ENCODE peak calls at places on chromosomes 6 and 20, in four cellular contexts. P, B, D and C are unnamed samples.

GRCh38 chr20:46283426-46283825 is 24.9 kb downstream of the CDH22 start:
- DNase-seq in P (no peak), B (no peak), D (no peak), C (no peak)

GRCh38 chr6:5813625-5814027 is 193.1 kb downstream of the NRN1 start:
- DNase-seq in P (peak; percentile 34), B (no peak), D (no peak), C (no peak)

GRCh38 chr6:131524695-131525336 is 48.2 kb upstream of the ARG1 start:
- DNase-seq in P (no peak), B (no peak), D (no peak), C (no peak)

GRCh38 chr6:38143191-38144154 is 323.9 kb downstream of the ZFAND3 start:
- DNase-seq in P (no peak), B (no peak), D (no peak), C (no peak)

GRCh38 chr6:129929433-129929832 is 68.3 kb upstream of the TMEM244 start:
- DNase-seq in P (no peak), B (no peak), D (no peak), C (no peak)

GRCh38 chr6:24340998-24341934 is 16.6 kb downstream of the DCDC2 start:
- DNase-seq in P (no peak), B (no peak), D (no peak), C (no peak)

GRCh38 chr6:7338031-7338430 is 25.0 kb upstream of the SSR1 start:
- DNase-seq in P (no peak), B (no peak), D (no peak), C (no peak)

GRCh38 chr20:50930139-50931047 is 844 bp downstream of the ADNP start:
- DNase-seq in P (no peak), B (no peak), D (no peak), C (no peak)

GRCh38 chr20:18223399-18223798 is 64.9 kb upstream of the ZNF133 start:
- DNase-seq in P (no peak), B (no peak), D (no peak), C (no peak)

GRCh38 chr6:165976705-165977104 is 190.9 kb downstream of the TBXT start:
- DNase-seq in P (no peak), B (no peak), D (no peak), C (no peak)

GRCh38 chr20:46978871-46979536 is 84.4 kb downstream of the EYA2 start:
- DNase-seq in P (no peak), B (no peak), D (no peak), C (no peak)

GRCh38 chr6:28794175-28795002 is 129.4 kb downstream of the TRIM27 start:
- DNase-seq in P (no peak), B (no peak), D (no peak), C (no peak)

GRCh38 chr6:13923527-13924145 is 1.1 kb upstream of the RNF182 start:
- DNase-seq in P (no peak), B (no peak), D (no peak), C (no peak)

GRCh38 chr6:20349225-20349624 is 52.5 kb upstream of the E2F3 start:
- DNase-seq in P (peak; percentile 12), B (no peak), D (no peak), C (no peak)

GRCh38 chr20:11651138-11651537 is 266.6 kb upstream of the BTBD3 start:
- DNase-seq in P (no peak), B (no peak), D (no peak), C (no peak)

GRCh38 chr6:33213989-33214335 is 5.7 kb downstream of the RING1 start:
- DNase-seq in P (no peak), B (no peak), D (no peak), C (no peak)

GRCh38 chr20:49313271-49313670 is 35.4 kb upstream of the ZNFX1 start:
- DNase-seq in P (no peak), B (no peak), D (no peak), C (no peak)

GRCh38 chr20:34528921-34529297 is 12.7 kb downstream of the DYNLRB1 start:
- DNase-seq in P (no peak), B (no peak), D (no peak), C (no peak)

GRCh38 chr20:57103146-57103800 is 163.2 kb downstream of the BMP7 start:
- DNase-seq in P (no peak), B (no peak), D (no peak), C (no peak)

GRCh38 chr20:10565191-10565921 is 108.4 kb downstream of the JAG1 start:
- DNase-seq in P (no peak), B (no peak), D (no peak), C (no peak)

GRCh38 chr6:93842178-93842577 is 422.8 kb upstream of the EPHA7 start:
- DNase-seq in P (no peak), B (no peak), D (no peak), C (no peak)

GRCh38 chr6:6715465-6715864 is 126.9 kb downstream of the LY86 start:
- DNase-seq in P (no peak), B (no peak), D (no peak), C (no peak)

GRCh38 chr6:149237464-149237863 is 80.0 kb upstream of the TAB2 start:
- DNase-seq in P (no peak), B (no peak), D (no peak), C (no peak)

GRCh38 chr6:166097914-166098522 is 69.6 kb downstream of the TBXT start:
- DNase-seq in P (no peak), B (peak; percentile 94), D (peak; percentile 49), C (peak; percentile 70)

GRCh38 chr6:119443993-119444641 is 94.6 kb upstream of the MAN1A1 start:
- DNase-seq in P (no peak), B (no peak), D (no peak), C (no peak)

GRCh38 chr6:131651782-131652181 is 14.7 kb downstream of the ENPP3 start:
- DNase-seq in P (no peak), B (no peak), D (no peak), C (no peak)

GRCh38 chr20:23246682-23247664 is 103.6 kb upstream of the NXT1 start:
- DNase-seq in P (peak; percentile 31), B (no peak), D (no peak), C (no peak)

GRCh38 chr20:1871807-1872455 is 23.3 kb upstream of the SIRPA start:
- DNase-seq in P (peak; percentile 43), B (no peak), D (no peak), C (no peak)

GRCh38 chr6:104885518-104886043 is 25.9 kb upstream of the HACE1 start:
- DNase-seq in P (no peak), B (peak; percentile 54), D (no peak), C (no peak)

GRCh38 chr20:52972190-52972937 is at the start of gene TSHZ2:
- DNase-seq in P (no peak), B (peak; percentile 56), D (no peak), C (no peak)

GRCh38 chr20:5041433-5041832 is 40.1 kb upstream of the SLC23A2 start:
- DNase-seq in P (no peak), B (no peak), D (no peak), C (peak; percentile 18)

GRCh38 chr6:35599761-35600658 is 87.3 kb upstream of the TULP1 start:
- DNase-seq in P (no peak), B (no peak), D (no peak), C (no peak)

GRCh38 chr6:2185056-2185455 is 60.3 kb downstream of the GMDS start:
- DNase-seq in P (no peak), B (no peak), D (no peak), C (no peak)

DNA sequence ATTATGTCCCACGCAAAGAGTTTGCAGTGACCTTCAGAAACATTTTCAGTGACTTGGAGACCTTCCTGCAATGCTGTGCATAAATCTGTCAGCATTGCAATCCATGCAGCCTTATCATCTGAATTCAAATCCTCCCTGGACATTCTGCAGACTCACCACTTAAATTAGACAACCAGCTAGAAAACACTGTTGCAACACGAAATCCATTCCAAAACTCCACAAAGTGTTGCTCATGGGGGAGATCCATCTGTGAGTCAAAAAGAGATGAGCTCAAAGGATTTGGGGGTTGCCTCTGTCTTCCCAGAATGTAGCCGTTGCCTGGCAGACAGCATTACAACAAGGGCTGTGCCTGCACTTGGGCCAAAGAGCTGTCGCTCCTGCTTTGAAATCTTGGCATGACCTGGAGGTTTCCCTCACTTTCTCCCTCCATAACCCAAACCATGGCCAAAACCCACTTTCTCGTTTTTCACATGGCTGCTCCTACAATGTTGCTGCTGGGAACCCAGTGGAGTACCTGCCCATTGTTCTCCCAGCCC is 163.5 kb upstream of the CDYL start:
- DNase-seq in P (no peak), B (no peak), D (no peak), C (no peak)
- TF ChIP-seq ZNF274 in P (no peak), B (no peak), D (no peak), C (no peak)

GRCh38 chr6:138402833-138403187 is 1.2 kb upstream of the HEBP2 start:
- DNase-seq in P (no peak), B (no peak), D (no peak), C (no peak)
- H3K4me3 ChIP-seq in P (peak overlapping the region; percentile 87), B (no peak overlapping the region), D (no peak overlapping the region), C (peak overlapping the region; percentile 61)

DNA sequence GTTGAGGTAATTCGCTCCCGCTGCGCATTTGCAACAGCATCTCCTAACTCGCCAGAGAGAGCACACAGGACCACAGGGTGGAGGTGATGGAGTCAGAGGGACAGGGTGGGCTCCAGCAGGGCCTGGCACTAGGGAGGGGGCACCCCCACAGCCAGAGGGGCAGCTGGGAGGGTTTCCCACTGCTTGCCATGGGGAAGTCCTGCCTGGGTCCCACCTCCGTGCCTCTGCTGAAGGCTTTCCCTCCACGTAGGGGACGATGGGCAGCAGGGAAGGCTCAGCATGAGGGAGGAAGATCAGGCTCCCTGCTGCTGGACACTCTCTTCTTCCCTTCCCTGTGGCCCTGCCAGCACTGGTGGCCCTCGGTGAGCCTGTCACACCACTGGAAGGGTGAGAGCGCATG is 37.2 kb downstream of the VSTM2L start:
- DNase-seq in P (no peak), B (peak; percentile 36), D (no peak), C (no peak)
- TF ChIP-seq ZNF274 in P (no peak), B (no peak), D (no peak), C (no peak)

GRCh38 chr20:13929836-13930235 is 60.6 kb downstream of the SEL1L2 start:
- DNase-seq in P (no peak), B (no peak), D (no peak), C (no peak)
- H3K4me3 ChIP-seq in P (no peak overlapping the region), B (no peak overlapping the region), D (no peak overlapping the region), C (no peak overlapping the region)

DNA sequence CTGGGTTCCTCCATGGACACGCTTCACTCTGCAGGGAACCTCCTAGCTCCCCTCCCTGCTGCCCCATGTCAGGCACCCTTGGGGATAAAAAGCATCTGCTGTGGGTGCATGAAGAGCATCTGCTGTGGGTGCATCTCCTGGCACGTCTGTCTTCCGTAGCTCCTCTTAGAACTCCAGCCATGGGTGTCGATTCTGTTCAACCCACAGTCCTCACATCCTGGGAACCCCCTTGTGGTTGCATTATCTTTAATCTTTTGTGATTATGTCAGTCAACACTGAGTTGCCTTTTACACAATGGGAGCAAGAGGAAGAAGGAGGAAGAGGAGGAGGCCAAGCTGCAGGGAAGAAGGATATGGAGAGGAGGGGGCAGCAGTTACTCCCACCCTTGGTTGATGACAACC is 24.1 kb upstream of the CCR6 start:
- DNase-seq in P (peak; percentile 80), B (no peak), D (no peak), C (no peak)
- TF ChIP-seq ZNF274 in P (no peak), B (no peak), D (no peak), C (no peak)

DNA sequence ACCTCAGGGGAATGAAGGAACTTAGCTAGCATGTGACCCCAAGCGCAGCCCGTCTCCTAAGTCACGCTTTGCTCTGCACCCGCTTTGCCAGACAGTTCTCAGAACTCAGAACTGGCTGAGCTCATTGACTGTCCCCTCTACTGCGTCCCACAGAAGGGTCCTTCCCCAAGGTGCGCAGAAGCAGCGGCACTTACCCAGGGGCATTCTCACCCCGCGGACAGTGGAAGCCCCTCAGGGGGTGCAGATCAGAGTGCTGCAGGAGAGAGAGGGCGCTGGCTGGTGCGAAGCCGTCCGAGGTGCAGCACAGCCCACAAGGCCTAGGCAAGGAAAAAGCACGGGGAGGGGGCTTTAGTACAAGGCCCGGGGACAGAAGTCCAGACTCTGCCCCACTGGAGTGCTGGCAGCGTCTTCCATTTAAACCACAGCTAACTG is 802 bp downstream of the SNHG17 start:
- DNase-seq in P (no peak), B (no peak), D (no peak), C (no peak)
- H3K4me3 ChIP-seq in P (peak overlapping the region; percentile 93), B (peak overlapping the region; percentile 97), D (peak overlapping the region; percentile 77), C (peak overlapping the region; percentile 99)